ENCODE peak calls at places on chromosomes 7 and 10, in five cellular contexts. B is heart left ventricle, V is MM.1S, P is adrenal gland, T is pancreas. F is an unnamed sample.

GRCh38 chr7:74718336-74718735 is 55.5 kb upstream of the NCF1 start:
- DNase-seq in B (no peak), V (no peak), P (no peak), T (no peak), F (no peak)

GRCh38 chr10:132296671-132297443 is 10.9 kb downstream of the STK32C start:
- DNase-seq in B (no peak), V (no peak), P (no peak), T (peak), F (no peak)

GRCh38 chr7:99943641-99944507 is 14.5 kb upstream of the GJC3 start:
- DNase-seq in B (no peak), V (peak), P (no peak), T (no peak), F (no peak)

GRCh38 chr7:37342665-37343471 is 105.8 kb downstream of the ELMO1 start:
- DNase-seq in B (no peak), V (peak), P (no peak), T (no peak), F (peak)

GRCh38 chr10:18607503-18607902 is 43.9 kb downstream of the NSUN6 start:
- DNase-seq in B (peak), V (peak), P (peak), T (no peak), F (peak)

GRCh38 chr10:27319752-27320561 is 79.4 kb upstream of the ACBD5 start:
- DNase-seq in B (peak), V (no peak), P (peak), T (no peak), F (peak)

GRCh38 chr10:129774082-129774735 is 189.9 kb downstream of the EBF3 start:
- DNase-seq in B (no peak), V (no peak), P (no peak), T (no peak), F (no peak)

GRCh38 chr10:20670569-20670968 is 226.5 kb downstream of the NEBL start:
- DNase-seq in B (no peak), V (no peak), P (no peak), T (no peak), F (no peak)

GRCh38 chr10:56212951-56213350 is 148.1 kb downstream of the ZWINT start:
- DNase-seq in B (no peak), V (no peak), P (no peak), T (peak), F (no peak)
- H3K4me3 ChIP-seq in B (no peak), V (no peak), P (no peak), T (no peak), F (no peak)

GRCh38 chr7:128351296-128352123 is 7.8 kb upstream of the RBM28 start:
- DNase-seq in B (no peak), V (no peak), P (no peak), T (peak), F (no peak)
- H3K4me3 ChIP-seq in B (peak), V (no peak), P (no peak), T (no peak), F (peak)

DNA sequence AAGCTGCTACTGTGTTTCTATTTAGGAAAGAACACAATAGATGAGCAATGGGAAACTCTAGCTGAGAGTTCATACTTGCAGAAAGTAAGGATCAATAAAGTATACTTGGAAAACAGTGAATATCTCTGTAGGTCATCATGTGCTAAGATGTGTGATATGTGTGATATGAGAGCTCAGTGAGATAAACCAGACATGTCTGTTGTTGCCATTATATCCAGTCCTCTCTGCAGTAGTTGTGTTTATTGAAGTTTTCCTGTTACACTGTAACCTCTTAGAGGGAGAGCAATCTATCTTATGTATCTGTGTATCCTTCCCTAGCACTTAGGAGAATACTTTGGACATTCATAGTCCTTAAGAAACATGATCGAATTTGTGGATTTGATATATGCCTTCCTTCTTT is 19.1 kb downstream of the TRUB1 start:
- DNase-seq in B (no peak), V (no peak), P (no peak), T (no peak), F (no peak)
- H3K4me3 ChIP-seq in B (no peak), V (no peak), P (no peak), T (no peak), F (no peak)

GRCh38 chr7:27122075-27122910 is 8.3 kb downstream of the HOXA4 start:
- DNase-seq in B (no peak), V (no peak), P (no peak), T (no peak), F (peak)
- H3K4me3 ChIP-seq in B (no peak), V (no peak), P (no peak), T (no peak), F (peak)

GRCh38 chr10:11326919-11327318 is 284.5 kb downstream of the USP6NL start:
- DNase-seq in B (no peak), V (no peak), P (no peak), T (no peak), F (no peak)
- H3K4me3 ChIP-seq in B (no peak), V (no peak), P (no peak), T (no peak), F (no peak)

GRCh38 chr10:102511562-102512274 is 7.9 kb downstream of the SUFU start:
- DNase-seq in B (no peak), V (peak), P (no peak), T (no peak), F (no peak)
- H3K4me3 ChIP-seq in B (no peak), V (no peak), P (no peak), T (no peak), F (no peak)

GRCh38 chr7:121373177-121373576 is 22.9 kb downstream of the FAM3C start:
- DNase-seq in B (no peak), V (peak), P (no peak), T (no peak), F (no peak)
- H3K4me3 ChIP-seq in B (no peak), V (peak), P (no peak), T (no peak), F (no peak)

DNA sequence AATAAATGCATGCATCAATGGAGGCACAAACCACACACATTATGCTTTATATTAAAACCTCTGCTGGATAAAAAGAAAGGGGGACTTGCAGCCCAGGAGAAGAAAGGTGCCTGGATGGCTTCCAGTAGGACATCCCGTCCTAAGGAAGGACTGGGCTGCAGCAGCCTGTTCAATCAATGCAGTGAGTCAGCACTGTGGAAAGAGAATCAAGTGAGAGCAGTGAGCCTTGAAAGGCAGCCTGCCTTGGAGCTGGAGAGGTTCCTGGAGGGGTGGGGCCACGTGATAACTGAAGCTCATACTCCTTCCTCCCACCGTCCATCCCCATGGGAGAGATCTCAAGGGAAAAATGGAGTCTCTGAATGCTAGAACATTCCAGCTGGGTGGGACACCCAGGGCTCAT is 501.2 kb downstream of the ADRA2A start:
- DNase-seq in B (no peak), V (no peak), P (peak), T (no peak), F (no peak)
- H3K4me3 ChIP-seq in B (no peak), V (no peak), P (no peak), T (no peak), F (no peak)

GRCh38 chr7:4227105-4228010 is 454.7 kb upstream of the FOXK1 start:
- DNase-seq in B (no peak), V (no peak), P (no peak), T (no peak), F (no peak)
- H3K4me3 ChIP-seq in B (no peak), V (no peak), P (no peak), T (no peak), F (no peak)

DNA sequence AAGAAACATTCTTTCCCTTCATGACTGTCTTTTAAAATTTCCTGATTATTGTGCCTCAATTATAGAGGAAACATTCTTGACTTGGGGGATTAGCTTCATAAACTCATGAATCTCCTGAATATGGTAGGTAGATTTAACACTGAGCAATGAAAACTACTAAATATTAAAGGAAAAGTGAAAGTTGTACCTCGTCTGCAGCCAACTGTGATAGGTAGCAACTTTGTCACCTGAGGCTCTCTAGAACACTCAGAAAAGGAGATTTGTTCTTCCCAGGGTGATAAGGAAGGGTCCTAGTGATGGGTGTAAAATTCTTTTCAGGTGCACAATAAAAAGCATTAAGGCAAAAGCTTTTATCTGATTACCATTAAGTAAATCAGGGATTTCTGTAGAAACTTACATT is 78.1 kb downstream of the AHR start:
- DNase-seq in B (no peak), V (no peak), P (no peak), T (no peak), F (no peak)
- H3K4me3 ChIP-seq in B (no peak), V (no peak), P (no peak), T (no peak), F (no peak)